ENCODE peak calls at places on chromosomes 6 and 20, in four cellular contexts. J is gastrocnemius medialis; K is effector memory CD4-positive, alpha-beta T cell; Y is GM23248. T is an unnamed sample.

GRCh38 chr6:125789576-125790402 is 971 bp upstream of the NCOA7 start:
- DNase-seq in Y (peak; percentile 67), J (no peak), K (no peak), T (no peak)

GRCh38 chr20:45187693-45188092 is 13.0 kb downstream of the PI3 start:
- DNase-seq in K (no peak), J (no peak), Y (no peak), T (no peak)

GRCh38 chr6:138596126-138596525 is 96.8 kb upstream of the NHSL1 start:
- DNase-seq in Y (no peak), K (no peak), J (no peak), T (no peak)

GRCh38 chr6:19898141-19898740 is 61.1 kb downstream of the ID4 start:
- DNase-seq in J (no peak), Y (no peak), K (no peak), T (no peak)

GRCh38 chr6:3773696-3774298 is 22.3 kb upstream of the PXDC1 start:
- DNase-seq in J (no peak), K (no peak), Y (peak; percentile 69), T (no peak)

GRCh38 chr6:11197175-11197535 is 35.3 kb downstream of the NEDD9 start:
- DNase-seq in K (no peak), J (no peak), Y (peak; percentile 59), T (no peak)

GRCh38 chr20:3749689-3750639 is 17.5 kb downstream of the HSPA12B start:
- DNase-seq in K (no peak), J (no peak), Y (no peak), T (no peak)

GRCh38 chr20:60242836-60243520 is 284.8 kb downstream of the CDH26 start:
- DNase-seq in J (no peak), Y (peak; percentile 62), K (no peak), T (no peak)

GRCh38 chr6:150710236-150710635 is 110.6 kb downstream of the PLEKHG1 start:
- DNase-seq in K (no peak), Y (no peak), J (no peak), T (no peak)

GRCh38 chr20:23092861-23093543 is 6.9 kb upstream of the CD93 start:
- DNase-seq in Y (no peak), K (no peak), J (no peak), T (no peak)

GRCh38 chr6:142416179-142416578 is 114.4 kb downstream of the ADGRG6 start:
- DNase-seq in J (no peak), Y (peak; percentile 98), K (no peak), T (no peak)

GRCh38 chr6:41624621-41625365 is 13.5 kb upstream of the MDFI start:
- DNase-seq in J (no peak), K (no peak), Y (no peak), T (no peak)

GRCh38 chr6:123956492-123957139 is 153.0 kb downstream of the NKAIN2 start:
- DNase-seq in Y (no peak), J (no peak), K (no peak), T (no peak)

GRCh38 chr6:83378621-83379388 is 52.0 kb downstream of the ME1 start:
- DNase-seq in J (no peak), Y (peak; percentile 73), K (no peak), T (no peak)

GRCh38 chr20:25203089-25203488 is 7.6 kb downstream of the ENTPD6 start:
- DNase-seq in J (no peak), K (no peak), Y (no peak), T (no peak)

DNA sequence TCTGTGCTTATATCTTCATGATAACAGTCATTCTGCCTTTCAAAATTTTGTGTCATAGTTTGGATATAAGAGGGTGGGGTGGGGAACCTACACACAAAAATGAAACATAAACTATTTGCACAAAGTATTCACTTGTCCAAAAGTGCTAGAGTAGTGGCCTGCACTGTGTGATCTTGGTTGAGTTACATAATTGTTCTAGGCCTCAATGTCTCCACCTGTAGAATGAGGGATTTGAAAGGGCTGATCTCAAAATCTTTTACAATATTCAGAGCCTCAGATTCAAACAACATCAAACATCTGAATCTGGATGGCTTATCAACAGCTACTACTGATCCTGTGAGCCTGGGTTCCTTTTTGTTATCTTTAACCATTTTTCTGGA is 64.3 kb upstream of the TMEM30A start:
- DNase-seq in Y (no peak), J (no peak), K (no peak), T (no peak)
- H3K4me3 ChIP-seq in Y (peak overlapping the region; percentile 56), J (no peak overlapping the region), K (no peak overlapping the region), T (no peak overlapping the region)

GRCh38 chr6:30885999-30886896 is 1.9 kb downstream of the DDR1 start:
- DNase-seq in Y (peak; percentile 93), K (no peak), J (peak; percentile 77), T (no peak)

GRCh38 chr6:30884521-30885480 is 482 bp downstream of the DDR1 start:
- DNase-seq in K (no peak), Y (peak; percentile 75), J (peak; percentile 63), T (no peak)

GRCh38 chr6:30886897-30887255 is 2.6 kb downstream of the DDR1 start:
- DNase-seq in K (no peak), J (no peak), Y (no peak), T (no peak)

GRCh38 chr6:30883743-30884520 is at the start of gene DDR1:
- DNase-seq in K (peak; percentile 31), J (peak; percentile 65), Y (peak; percentile 71), T (no peak)

GRCh38 chr6:30885481-30885998 is 1.2 kb downstream of the DDR1 start:
- DNase-seq in K (no peak), J (peak; percentile 40), Y (peak; percentile 60), T (no peak)
- H3K4me3 ChIP-seq in K (no peak overlapping the region), J (peak overlapping the region; percentile 66), Y (peak overlapping the region; percentile 72), T (peak overlapping the region; percentile 49)

DNA sequence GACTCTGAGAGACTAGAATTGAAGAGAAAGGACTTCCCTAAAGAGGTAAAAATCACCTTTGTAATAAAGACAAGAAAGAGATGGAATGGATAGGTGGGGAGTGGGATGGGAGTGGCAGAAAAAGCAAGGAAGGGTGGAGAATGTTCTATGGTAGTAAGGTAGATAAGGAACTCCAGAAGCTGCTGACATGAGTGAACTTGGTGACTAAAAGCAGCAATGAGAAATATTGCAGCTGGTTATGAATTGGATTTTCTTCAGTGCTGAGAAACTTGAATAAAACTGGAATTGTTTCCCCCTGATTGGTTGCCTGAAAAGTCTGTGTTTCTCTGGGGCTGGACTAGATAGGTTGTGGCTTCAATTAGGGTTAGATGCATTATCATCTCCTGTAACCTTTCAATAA is 15.7 kb upstream of the DTNBP1 start:
- DNase-seq in K (no peak), Y (no peak), J (no peak), T (no peak)
- H3K4me3 ChIP-seq in K (no peak overlapping the region), Y (no peak overlapping the region), J (no peak overlapping the region), T (no peak overlapping the region)

GRCh38 chr6:73644941-73645591 is 8.7 kb downstream of the SLC17A5 start:
- DNase-seq in Y (peak; percentile 21), J (no peak), K (no peak), T (no peak)
- H3K4me3 ChIP-seq in Y (peak overlapping the region; percentile 68), J (peak overlapping the region; percentile 46), K (peak overlapping the region; percentile 1), T (peak overlapping the region; percentile 34)

DNA sequence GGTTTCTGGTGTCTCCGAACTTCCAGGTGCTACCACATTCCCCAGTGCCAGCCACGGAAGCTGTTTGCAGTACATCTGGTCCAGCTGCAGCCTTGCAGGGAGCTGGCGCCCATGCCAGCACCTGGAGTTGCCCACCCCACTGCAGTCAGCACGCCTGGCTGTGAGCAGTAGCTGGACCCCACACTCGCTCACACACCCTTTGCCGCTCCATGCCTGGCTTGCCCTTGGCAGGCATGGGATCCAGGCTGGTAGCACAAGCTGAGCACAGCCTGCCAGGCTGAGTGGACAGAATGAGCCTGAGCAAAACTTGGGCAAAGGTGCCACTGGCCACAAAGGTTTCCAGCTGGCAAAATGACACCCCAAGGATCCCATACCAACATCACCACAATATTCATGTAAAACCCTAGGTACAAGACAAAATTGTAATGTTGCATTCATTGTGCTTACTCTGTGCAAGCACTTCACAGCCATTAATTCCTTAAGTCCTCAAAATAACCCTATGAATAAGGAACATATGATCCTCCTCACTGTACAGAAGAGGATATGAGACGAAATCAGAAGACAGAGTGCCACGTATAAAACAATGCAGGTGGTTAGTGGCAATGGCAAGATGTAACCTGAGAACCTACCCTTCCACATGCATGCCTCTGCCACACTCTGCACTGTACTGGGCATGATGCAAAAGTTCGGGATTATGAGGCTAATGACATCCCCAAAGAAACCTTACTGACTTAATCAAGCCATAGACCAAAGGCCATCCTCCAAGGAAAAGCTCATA is 18.3 kb downstream of the KIF16B start:
- DNase-seq in J (peak; percentile 43), K (no peak), Y (no peak), T (no peak)
- H3K4me3 ChIP-seq in J (no peak overlapping the region), K (no peak overlapping the region), Y (no peak overlapping the region), T (no peak overlapping the region)

DNA sequence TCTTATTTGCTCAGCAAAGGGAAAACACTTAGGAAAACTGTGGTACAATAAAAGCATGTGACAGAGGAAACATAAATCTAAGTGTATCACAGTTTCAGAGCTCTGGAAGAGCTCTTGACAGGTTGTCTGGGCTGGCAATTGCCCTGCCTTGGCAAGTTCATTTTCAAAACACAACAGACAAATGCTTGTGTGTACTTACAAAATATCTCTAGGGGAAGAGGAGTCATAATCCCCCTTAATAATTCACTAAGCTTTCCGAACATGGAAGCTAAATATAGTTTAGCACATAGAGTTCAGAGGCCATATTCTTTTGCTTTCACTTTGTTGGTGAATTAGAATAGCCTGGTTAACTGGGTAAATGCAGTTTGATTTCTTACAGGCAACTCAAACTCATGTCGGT is 211.6 kb upstream of the THEMIS start:
- DNase-seq in Y (no peak), J (no peak), K (no peak), T (no peak)
- H3K4me3 ChIP-seq in Y (no peak overlapping the region), J (peak overlapping the region; percentile 46), K (peak overlapping the region; percentile 14), T (no peak overlapping the region)

DNA sequence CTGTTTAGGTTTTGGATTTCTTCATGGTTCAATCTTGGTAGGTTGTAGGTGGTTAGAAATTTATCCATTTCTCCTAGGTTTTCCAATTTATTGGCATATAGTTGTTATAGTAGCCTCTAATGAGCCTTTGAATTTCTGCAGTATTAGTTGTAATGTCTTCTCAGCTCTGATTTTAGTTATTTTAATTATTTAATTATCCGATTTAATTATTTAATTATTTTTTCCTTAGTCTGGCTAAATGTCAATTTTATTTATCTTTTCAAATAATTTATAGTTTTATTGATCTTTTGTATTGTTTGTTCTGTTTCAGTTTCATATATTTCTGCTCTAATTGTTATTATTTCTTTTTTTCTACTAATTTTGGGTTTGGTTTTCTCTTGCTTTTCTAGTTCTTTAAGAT is 28.1 kb upstream of the SOX4 start:
- DNase-seq in Y (no peak), J (no peak), K (no peak), T (no peak)
- H3K4me3 ChIP-seq in Y (no peak overlapping the region), J (no peak overlapping the region), K (no peak overlapping the region), T (no peak overlapping the region)